ENCODE peak calls at places on chromosomes 16 and 17, in eight cellular contexts. T is iPS DF 19.7; H is left ventricle myocardium superior; Y is activated T-cell treated with anti-CD3 and anti-CD28 coated beads, Interleukin-2, amount 50 U/mL, for 4 hours; S is psoas muscle; L is H9; Z is aorta; F is IMR-90. K is an unnamed sample.

GRCh38 chr17:51508048-51508447 is 247.7 kb downstream of the UTP18 start:
- DNase-seq in T (no peak), H (no peak), Y (no peak), S (no peak), L (no peak), Z (no peak), F (no peak), K (no peak)

GRCh38 chr17:76523084-76524037 is 14.1 kb downstream of the CYGB start:
- DNase-seq in T (no peak), H (peak), Y (peak), S (peak), L (peak), Z (peak), F (peak), K (peak)

GRCh38 chr17:58238147-58238634 is at the start of gene LPO:
- DNase-seq in T (no peak), H (no peak), Y (no peak), S (no peak), L (no peak), Z (no peak), F (no peak), K (no peak)

GRCh38 chr16:25014500-25015147 is 545 bp downstream of the ARHGAP17 start:
- DNase-seq in T (no peak), H (peak), Y (peak), S (peak), L (peak), Z (peak), F (peak), K (peak)

GRCh38 chr16:25608002-25608401 is 83.8 kb upstream of the HS3ST4 start:
- DNase-seq in T (no peak), H (no peak), Y (no peak), S (no peak), L (no peak), Z (no peak), F (no peak), K (no peak)

GRCh38 chr17:58281511-58282011 is 826 bp upstream of the MPO start:
- DNase-seq in T (no peak), H (no peak), Y (no peak), S (no peak), L (no peak), Z (no peak), F (no peak), K (peak)

GRCh38 chr17:40535924-40536717 is 29.2 kb downstream of the CCR7 start:
- DNase-seq in T (no peak), H (no peak), Y (no peak), S (peak), L (no peak), Z (peak), F (no peak), K (no peak)

GRCh38 chr17:77948690-77949114 is 9.8 kb upstream of the TNRC6C start:
- DNase-seq in T (peak), H (no peak), Y (no peak), S (no peak), L (peak), Z (no peak), F (peak), K (peak)

GRCh38 chr17:78539771-78540170 is 37.4 kb downstream of the DNAH17 start:
- DNase-seq in T (no peak), H (no peak), Y (no peak), S (no peak), L (no peak), Z (peak), F (no peak), K (no peak)

GRCh38 chr17:82892869-82893565 is 53.2 kb upstream of the ZNF750 start:
- DNase-seq in T (no peak), H (peak), Y (peak), S (peak), L (no peak), Z (peak), F (peak), K (no peak)